ENCODE peak calls at places on chromosomes 6 and 20, in seven cellular contexts. One of them, this sample, is unnamed.

GRCh38 chr20:45484676-45485075 is 15.1 kb downstream of the WFDC2 start:
- DNase-seq in breast epithelium: no peak
- DNase-seq in psoas muscle: no peak
- DNase-seq in WERI-Rb-1: no peak
- DNase-seq in epithelial cell of esophagus: no peak
- DNase-seq in ovary: no peak
- DNase-seq in body of pancreas: no peak
- DNase-seq in this sample: no peak

GRCh38 chr6:15495375-15495901 is 167.4 kb downstream of the DTNBP1 start:
- DNase-seq in ovary: no peak
- DNase-seq in body of pancreas: no peak
- DNase-seq in WERI-Rb-1: no peak
- DNase-seq in epithelial cell of esophagus: peak; percentile 33
- DNase-seq in psoas muscle: peak; percentile 79
- DNase-seq in breast epithelium: no peak
- DNase-seq in this sample: peak; percentile 82

GRCh38 chr6:137277971-137278602 is 58.9 kb upstream of the IFNGR1 start:
- DNase-seq in body of pancreas: no peak
- DNase-seq in psoas muscle: no peak
- DNase-seq in breast epithelium: no peak
- DNase-seq in ovary: no peak
- DNase-seq in epithelial cell of esophagus: peak; percentile 72
- DNase-seq in WERI-Rb-1: no peak
- DNase-seq in this sample: no peak

GRCh38 chr6:7108196-7108963 is 619 bp downstream of the RREB1 start:
- DNase-seq in WERI-Rb-1: peak; percentile 57
- DNase-seq in epithelial cell of esophagus: peak; percentile 63
- DNase-seq in body of pancreas: peak; percentile 66
- DNase-seq in psoas muscle: peak; percentile 66
- DNase-seq in ovary: peak; percentile 67
- DNase-seq in breast epithelium: peak; percentile 35
- DNase-seq in this sample: no peak

GRCh38 chr6:83431545-83432165 is 804 bp upstream of the ME1 start:
- DNase-seq in ovary: no peak
- DNase-seq in body of pancreas: peak; percentile 46
- DNase-seq in WERI-Rb-1: no peak
- DNase-seq in breast epithelium: no peak
- DNase-seq in epithelial cell of esophagus: peak; percentile 72
- DNase-seq in psoas muscle: peak; percentile 25
- DNase-seq in this sample: no peak

GRCh38 chr20:34123309-34123708 is 11.3 kb upstream of the EIF2S2 start:
- DNase-seq in ovary: no peak
- DNase-seq in WERI-Rb-1: no peak
- DNase-seq in psoas muscle: no peak
- DNase-seq in breast epithelium: no peak
- DNase-seq in epithelial cell of esophagus: no peak
- DNase-seq in body of pancreas: no peak
- DNase-seq in this sample: no peak

GRCh38 chr6:50843842-50844241 is 25.2 kb downstream of the TFAP2B start:
- DNase-seq in epithelial cell of esophagus: peak; percentile 41
- DNase-seq in WERI-Rb-1: no peak
- DNase-seq in body of pancreas: no peak
- DNase-seq in psoas muscle: no peak
- DNase-seq in breast epithelium: peak; percentile 87
- DNase-seq in ovary: no peak
- DNase-seq in this sample: no peak

GRCh38 chr6:38708483-38708882 is 5.5 kb upstream of the GLO1 start:
- DNase-seq in psoas muscle: no peak
- DNase-seq in body of pancreas: no peak
- DNase-seq in breast epithelium: no peak
- DNase-seq in ovary: no peak
- DNase-seq in WERI-Rb-1: no peak
- DNase-seq in epithelial cell of esophagus: peak; percentile 11
- DNase-seq in this sample: no peak

GRCh38 chr20:4585104-4585753 is 136.5 kb upstream of the PRND start:
- DNase-seq in breast epithelium: no peak
- DNase-seq in body of pancreas: no peak
- DNase-seq in WERI-Rb-1: no peak
- DNase-seq in epithelial cell of esophagus: peak; percentile 31
- DNase-seq in ovary: no peak
- DNase-seq in psoas muscle: no peak
- DNase-seq in this sample: no peak

GRCh38 chr6:22583927-22584326 is 14.6 kb downstream of the HDGFL1 start:
- DNase-seq in WERI-Rb-1: no peak
- DNase-seq in breast epithelium: no peak
- DNase-seq in psoas muscle: no peak
- DNase-seq in epithelial cell of esophagus: no peak
- DNase-seq in ovary: no peak
- DNase-seq in body of pancreas: no peak
- DNase-seq in this sample: no peak

GRCh38 chr20:19012671-19013070 is 199.1 kb downstream of the SCP2D1 start:
- DNase-seq in body of pancreas: no peak
- DNase-seq in breast epithelium: no peak
- DNase-seq in ovary: no peak
- DNase-seq in psoas muscle: no peak
- DNase-seq in WERI-Rb-1: no peak
- DNase-seq in epithelial cell of esophagus: peak; percentile 13
- DNase-seq in this sample: no peak

GRCh38 chr6:12297363-12298016 is 7.3 kb downstream of the EDN1 start:
- DNase-seq in WERI-Rb-1: no peak
- DNase-seq in epithelial cell of esophagus: peak; percentile 40
- DNase-seq in body of pancreas: no peak
- DNase-seq in breast epithelium: no peak
- DNase-seq in psoas muscle: no peak
- DNase-seq in ovary: no peak
- DNase-seq in this sample: no peak

GRCh38 chr6:108621117-108621516 is 60.4 kb downstream of the FOXO3 start:
- DNase-seq in breast epithelium: no peak
- DNase-seq in psoas muscle: peak; percentile 76
- DNase-seq in WERI-Rb-1: no peak
- DNase-seq in epithelial cell of esophagus: peak; percentile 83
- DNase-seq in ovary: no peak
- DNase-seq in body of pancreas: peak; percentile 35
- DNase-seq in this sample: no peak

GRCh38 chr6:14721103-14721758 is 524.6 kb upstream of the JARID2 start:
- DNase-seq in body of pancreas: no peak
- DNase-seq in WERI-Rb-1: no peak
- DNase-seq in ovary: no peak
- DNase-seq in psoas muscle: no peak
- DNase-seq in epithelial cell of esophagus: peak; percentile 65
- DNase-seq in breast epithelium: no peak
- DNase-seq in this sample: no peak

GRCh38 chr20:58251979-58252591 is 23.6 kb upstream of the ANKRD60 start:
- DNase-seq in body of pancreas: no peak
- DNase-seq in epithelial cell of esophagus: peak; percentile 95
- DNase-seq in ovary: no peak
- DNase-seq in WERI-Rb-1: no peak
- DNase-seq in breast epithelium: no peak
- DNase-seq in psoas muscle: no peak
- DNase-seq in this sample: no peak

GRCh38 chr6:126685182-126685581 is 345.3 kb downstream of the CENPW start:
- DNase-seq in psoas muscle: no peak
- DNase-seq in ovary: no peak
- DNase-seq in breast epithelium: no peak
- DNase-seq in WERI-Rb-1: no peak
- DNase-seq in epithelial cell of esophagus: no peak
- DNase-seq in body of pancreas: no peak
- DNase-seq in this sample: no peak

GRCh38 chr20:57562541-57563465 is 1.9 kb downstream of the PCK1 start:
- DNase-seq in psoas muscle: no peak
- DNase-seq in epithelial cell of esophagus: no peak
- DNase-seq in ovary: no peak
- DNase-seq in body of pancreas: no peak
- DNase-seq in breast epithelium: no peak
- DNase-seq in WERI-Rb-1: no peak
- DNase-seq in this sample: no peak

GRCh38 chr6:26544473-26544872 is 6.3 kb downstream of the HMGN4 start:
- DNase-seq in body of pancreas: no peak
- DNase-seq in breast epithelium: no peak
- DNase-seq in WERI-Rb-1: no peak
- DNase-seq in ovary: no peak
- DNase-seq in epithelial cell of esophagus: no peak
- DNase-seq in psoas muscle: no peak
- DNase-seq in this sample: no peak

DNA sequence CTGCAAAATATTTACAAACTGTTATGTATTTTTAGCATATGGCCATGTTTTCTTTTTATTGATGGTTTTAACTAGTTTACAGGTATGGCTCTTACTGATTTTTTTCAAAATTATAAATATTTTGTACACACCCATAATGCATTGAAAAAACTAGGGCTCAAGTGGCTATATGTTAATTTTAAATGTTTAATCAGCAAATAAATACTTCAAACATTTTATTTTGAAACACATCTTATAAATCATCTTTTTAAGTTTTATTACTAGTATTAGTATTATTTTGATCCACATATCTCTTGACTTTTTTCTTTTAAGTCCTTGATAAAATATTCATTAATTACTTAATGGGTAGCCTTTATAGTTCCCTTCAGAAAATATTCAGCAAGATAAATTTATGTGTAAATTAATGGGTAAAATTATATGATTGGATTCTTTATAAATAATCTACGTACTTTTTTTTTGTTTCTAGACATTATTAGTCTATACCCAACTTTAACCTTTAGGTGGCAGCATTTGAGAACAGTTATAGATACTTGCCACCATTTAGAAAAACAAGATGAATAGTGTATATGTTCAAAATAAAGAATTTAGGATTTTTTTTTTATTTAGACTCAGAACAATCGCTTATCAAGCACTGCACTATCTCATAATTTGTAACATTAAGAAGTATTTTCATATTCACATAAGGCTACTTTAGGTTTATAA is 241.9 kb downstream of the ADGRB3 start:
- DNase-seq in epithelial cell of esophagus: peak; percentile 30
- DNase-seq in WERI-Rb-1: no peak
- DNase-seq in body of pancreas: no peak
- DNase-seq in breast epithelium: no peak
- DNase-seq in ovary: no peak
- DNase-seq in psoas muscle: no peak
- DNase-seq in this sample: no peak
- TF ChIP-seq CTCF in epithelial cell of esophagus: peak; percentile 30
- TF ChIP-seq CTCF in WERI-Rb-1: no peak
- TF ChIP-seq CTCF in body of pancreas: peak; percentile 16
- TF ChIP-seq CTCF in breast epithelium: no peak
- TF ChIP-seq CTCF in ovary: no peak
- TF ChIP-seq CTCF in psoas muscle: peak; percentile 36
- TF ChIP-seq CTCF in this sample: peak; percentile 86

GRCh38 chr6:70289299-70289698 is 13.6 kb downstream of the COL9A1 start:
- DNase-seq in psoas muscle: no peak
- DNase-seq in ovary: no peak
- DNase-seq in breast epithelium: no peak
- DNase-seq in epithelial cell of esophagus: no peak
- DNase-seq in body of pancreas: no peak
- DNase-seq in WERI-Rb-1: no peak
- DNase-seq in this sample: no peak
- TF ChIP-seq CTCF in psoas muscle: no peak
- TF ChIP-seq CTCF in ovary: no peak
- TF ChIP-seq CTCF in breast epithelium: no peak
- TF ChIP-seq CTCF in epithelial cell of esophagus: peak; percentile 23
- TF ChIP-seq CTCF in body of pancreas: no peak
- TF ChIP-seq CTCF in WERI-Rb-1: peak; percentile 38
- TF ChIP-seq CTCF in this sample: peak; percentile 69

DNA sequence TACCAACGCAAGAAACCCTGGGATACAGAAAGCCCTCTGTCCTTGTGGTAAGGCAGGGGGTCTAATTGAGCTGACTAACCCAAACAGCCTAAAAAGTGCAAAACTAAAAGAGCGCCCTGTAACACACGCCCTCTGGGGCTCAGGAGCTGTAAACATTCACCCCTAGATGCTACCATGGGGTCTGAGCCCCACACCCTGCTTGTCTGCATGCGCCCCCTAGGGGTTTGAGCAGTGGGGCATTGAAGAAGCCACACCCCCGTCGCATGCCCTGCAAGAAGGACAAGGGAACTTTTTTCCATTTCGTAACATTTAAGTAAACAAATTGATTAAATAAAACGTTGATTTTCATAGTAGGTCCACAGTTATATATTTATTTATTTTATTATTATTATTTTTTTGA is 616.9 kb upstream of the MAN1A1 start:
- DNase-seq in epithelial cell of esophagus: peak; percentile 11
- DNase-seq in psoas muscle: no peak
- DNase-seq in ovary: no peak
- DNase-seq in body of pancreas: no peak
- DNase-seq in WERI-Rb-1: peak; percentile 46
- DNase-seq in breast epithelium: no peak
- DNase-seq in this sample: no peak
- TF ChIP-seq CTCF in epithelial cell of esophagus: no peak
- TF ChIP-seq CTCF in psoas muscle: no peak
- TF ChIP-seq CTCF in ovary: no peak
- TF ChIP-seq CTCF in body of pancreas: no peak
- TF ChIP-seq CTCF in WERI-Rb-1: peak; percentile 41
- TF ChIP-seq CTCF in breast epithelium: no peak
- TF ChIP-seq CTCF in this sample: no peak

DNA sequence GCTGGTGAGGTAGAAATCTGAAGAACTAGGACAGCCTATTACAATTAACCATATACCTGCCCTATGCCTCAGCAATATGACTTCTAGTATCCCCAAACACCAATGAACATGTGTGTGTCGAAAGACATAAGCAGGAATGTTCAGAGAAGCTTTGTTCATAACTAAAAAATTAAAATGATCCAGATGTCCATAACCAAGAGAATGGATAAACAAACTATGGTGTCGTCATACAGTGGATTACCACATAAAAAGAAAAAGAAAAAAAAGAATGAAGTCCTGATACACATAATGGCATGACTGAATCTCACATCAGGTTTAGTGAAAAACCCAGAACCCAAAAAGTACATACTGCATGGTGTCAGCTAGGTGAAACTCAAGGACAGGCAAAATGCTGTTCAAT is 73.9 kb downstream of the MDN1 start:
- DNase-seq in epithelial cell of esophagus: peak; percentile 36
- DNase-seq in WERI-Rb-1: no peak
- DNase-seq in breast epithelium: no peak
- DNase-seq in psoas muscle: no peak
- DNase-seq in ovary: no peak
- DNase-seq in body of pancreas: no peak
- DNase-seq in this sample: no peak
- TF ChIP-seq CTCF in epithelial cell of esophagus: no peak
- TF ChIP-seq CTCF in WERI-Rb-1: no peak
- TF ChIP-seq CTCF in breast epithelium: no peak
- TF ChIP-seq CTCF in psoas muscle: no peak
- TF ChIP-seq CTCF in ovary: no peak
- TF ChIP-seq CTCF in body of pancreas: no peak
- TF ChIP-seq CTCF in this sample: no peak

DNA sequence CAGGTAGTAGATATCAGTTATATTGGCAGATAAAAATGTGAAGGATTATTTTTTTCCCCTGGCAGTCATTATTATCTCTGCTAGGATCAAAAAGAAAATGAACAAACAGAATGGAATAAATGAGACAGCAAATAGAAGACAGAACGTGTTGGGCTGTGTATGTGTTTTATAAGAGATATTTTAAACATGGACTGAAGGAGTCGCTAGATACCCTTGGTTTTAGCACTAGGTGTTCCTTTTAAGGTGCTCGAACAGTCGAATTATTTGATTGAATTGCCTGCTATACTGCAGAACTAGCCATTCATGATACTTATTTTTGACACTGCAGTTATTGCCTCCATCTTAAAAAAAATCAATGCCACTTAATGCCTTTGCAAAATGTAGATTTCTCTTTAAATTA is 3.7 kb downstream of the GRIK2 start:
- DNase-seq in ovary: no peak
- DNase-seq in body of pancreas: no peak
- DNase-seq in WERI-Rb-1: no peak
- DNase-seq in epithelial cell of esophagus: peak; percentile 59
- DNase-seq in breast epithelium: no peak
- DNase-seq in psoas muscle: no peak
- DNase-seq in this sample: no peak
- TF ChIP-seq CTCF in ovary: no peak
- TF ChIP-seq CTCF in body of pancreas: no peak
- TF ChIP-seq CTCF in WERI-Rb-1: peak; percentile 50
- TF ChIP-seq CTCF in epithelial cell of esophagus: peak; percentile 22
- TF ChIP-seq CTCF in breast epithelium: no peak
- TF ChIP-seq CTCF in psoas muscle: no peak
- TF ChIP-seq CTCF in this sample: peak; percentile 70